ENCODE peak calls at places on chromosome 7, in ten cellular contexts. One of them, this sample, is unnamed.
A peak's percentile ranks its signal among the peaks of the same experiment; 100 is the strongest.

GRCh38 chr7:29565186-29565540 is 1.5 kb downstream of the PRR15 start:
- DNase-seq in heart left ventricle: no peak
- DNase-seq in Caco-2: no peak
- DNase-seq in uterus: no peak
- DNase-seq in DND-41: no peak
- DNase-seq in neuronal stem cell: no peak
- DNase-seq in IMR-90: peak; percentile 1
- DNase-seq in heart right ventricle: no peak
- DNase-seq in tibial nerve: no peak
- DNase-seq in HAP-1: no peak
- DNase-seq in this sample: no peak

GRCh38 chr7:50622821-50623220 is 57.6 kb upstream of the DDC start:
- DNase-seq in IMR-90: no peak
- DNase-seq in DND-41: no peak
- DNase-seq in Caco-2: no peak
- DNase-seq in heart left ventricle: no peak
- DNase-seq in uterus: no peak
- DNase-seq in tibial nerve: no peak
- DNase-seq in heart right ventricle: no peak
- DNase-seq in neuronal stem cell: no peak
- DNase-seq in HAP-1: no peak
- DNase-seq in this sample: no peak

GRCh38 chr7:143283344-143283743 is 1.4 kb upstream of the TMEM139 start:
- DNase-seq in heart left ventricle: no peak
- DNase-seq in HAP-1: peak; percentile 18
- DNase-seq in tibial nerve: no peak
- DNase-seq in DND-41: no peak
- DNase-seq in heart right ventricle: no peak
- DNase-seq in IMR-90: no peak
- DNase-seq in Caco-2: no peak
- DNase-seq in uterus: no peak
- DNase-seq in neuronal stem cell: no peak
- DNase-seq in this sample: no peak

GRCh38 chr7:97118306-97118917 is 914 bp downstream of the SDHAF3 start:
- DNase-seq in uterus: no peak
- DNase-seq in heart right ventricle: no peak
- DNase-seq in neuronal stem cell: no peak
- DNase-seq in Caco-2: no peak
- DNase-seq in IMR-90: no peak
- DNase-seq in DND-41: no peak
- DNase-seq in HAP-1: no peak
- DNase-seq in heart left ventricle: no peak
- DNase-seq in tibial nerve: no peak
- DNase-seq in this sample: no peak

GRCh38 chr7:20350518-20350951 is 19.8 kb downstream of the ITGB8 start:
- DNase-seq in heart right ventricle: no peak
- DNase-seq in neuronal stem cell: no peak
- DNase-seq in heart left ventricle: no peak
- DNase-seq in Caco-2: no peak
- DNase-seq in IMR-90: no peak
- DNase-seq in uterus: peak; percentile 30
- DNase-seq in HAP-1: peak; percentile 14
- DNase-seq in DND-41: no peak
- DNase-seq in tibial nerve: peak; percentile 30
- DNase-seq in this sample: no peak

GRCh38 chr7:50283206-50283605 is 21.3 kb upstream of the IKZF1 start:
- DNase-seq in neuronal stem cell: no peak
- DNase-seq in heart left ventricle: no peak
- DNase-seq in uterus: no peak
- DNase-seq in HAP-1: no peak
- DNase-seq in Caco-2: no peak
- DNase-seq in tibial nerve: no peak
- DNase-seq in heart right ventricle: no peak
- DNase-seq in IMR-90: no peak
- DNase-seq in DND-41: no peak
- DNase-seq in this sample: no peak

GRCh38 chr7:102978280-102978679 is 65.5 kb downstream of the LRRC17 start:
- DNase-seq in neuronal stem cell: no peak
- DNase-seq in IMR-90: peak; percentile 82
- DNase-seq in heart right ventricle: no peak
- DNase-seq in tibial nerve: no peak
- DNase-seq in uterus: peak; percentile 36
- DNase-seq in Caco-2: no peak
- DNase-seq in heart left ventricle: peak; percentile 68
- DNase-seq in HAP-1: no peak
- DNase-seq in DND-41: no peak
- DNase-seq in this sample: no peak

GRCh38 chr7:80922254-80923049 is 3.6 kb upstream of the SEMA3C start:
- DNase-seq in IMR-90: no peak
- DNase-seq in heart left ventricle: no peak
- DNase-seq in neuronal stem cell: no peak
- DNase-seq in DND-41: no peak
- DNase-seq in heart right ventricle: no peak
- DNase-seq in HAP-1: no peak
- DNase-seq in Caco-2: peak; percentile 49
- DNase-seq in tibial nerve: no peak
- DNase-seq in uterus: no peak
- DNase-seq in this sample: no peak

GRCh38 chr7:22480523-22481075 is 19.4 kb downstream of the STEAP1B start:
- DNase-seq in DND-41: no peak
- DNase-seq in neuronal stem cell: no peak
- DNase-seq in heart left ventricle: no peak
- DNase-seq in tibial nerve: no peak
- DNase-seq in HAP-1: no peak
- DNase-seq in heart right ventricle: no peak
- DNase-seq in uterus: no peak
- DNase-seq in IMR-90: no peak
- DNase-seq in Caco-2: no peak
- DNase-seq in this sample: no peak

GRCh38 chr7:66190504-66190857 is 14.7 kb upstream of the TPST1 start:
- DNase-seq in HAP-1: no peak
- DNase-seq in uterus: no peak
- DNase-seq in Caco-2: no peak
- DNase-seq in heart left ventricle: no peak
- DNase-seq in IMR-90: no peak
- DNase-seq in tibial nerve: no peak
- DNase-seq in DND-41: no peak
- DNase-seq in heart right ventricle: no peak
- DNase-seq in neuronal stem cell: no peak
- DNase-seq in this sample: no peak

GRCh38 chr7:100969066-100969615 is at the start of gene MUC12:
- DNase-seq in heart right ventricle: no peak
- DNase-seq in HAP-1: no peak
- DNase-seq in Caco-2: no peak
- DNase-seq in neuronal stem cell: no peak
- DNase-seq in heart left ventricle: no peak
- DNase-seq in DND-41: no peak
- DNase-seq in IMR-90: no peak
- DNase-seq in uterus: no peak
- DNase-seq in tibial nerve: no peak
- DNase-seq in this sample: no peak
- H3K27me3 ChIP-seq in heart right ventricle: peaks cover 64% of the 10 kb centered on the region
- H3K27me3 ChIP-seq in HAP-1: peaks cover 35% of the 10 kb centered on the region
- H3K27me3 ChIP-seq in Caco-2: no peaks in the 10 kb centered on the region
- H3K27me3 ChIP-seq in neuronal stem cell: peaks cover 15% of the 10 kb centered on the region
- H3K27me3 ChIP-seq in heart left ventricle: peaks cover 34% of the 10 kb centered on the region
- H3K27me3 ChIP-seq in DND-41: peaks cover 9% of the 10 kb centered on the region
- H3K27me3 ChIP-seq in IMR-90: peaks cover 56% of the 10 kb centered on the region
- H3K27me3 ChIP-seq in uterus: peaks cover 16% of the 10 kb centered on the region
- H3K27me3 ChIP-seq in tibial nerve: peaks cover 55% of the 10 kb centered on the region
- H3K27me3 ChIP-seq in this sample: peaks cover 33% of the 10 kb centered on the region

DNA sequence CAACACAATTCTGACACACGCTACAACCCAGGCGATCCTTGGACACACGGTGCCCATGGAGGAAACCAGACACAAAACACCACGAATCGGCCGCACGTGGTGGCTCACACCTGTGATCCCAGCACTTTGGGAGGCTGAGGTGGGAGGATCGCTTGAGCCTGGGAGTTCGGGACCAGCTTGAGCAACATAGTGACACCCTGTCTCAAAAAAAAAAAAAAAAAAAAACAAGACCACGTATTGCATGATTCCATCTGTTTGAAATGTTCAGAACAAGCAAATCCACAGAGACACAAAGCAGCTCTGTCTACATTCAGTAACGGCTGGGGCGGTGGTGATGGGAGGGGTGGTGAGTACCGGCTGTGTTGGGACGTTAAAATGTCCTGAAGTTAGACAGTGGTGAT is 25.2 kb downstream of the ADAP1 start:
- DNase-seq in uterus: no peak
- DNase-seq in Caco-2: no peak
- DNase-seq in neuronal stem cell: no peak
- DNase-seq in HAP-1: no peak
- DNase-seq in tibial nerve: no peak
- DNase-seq in heart right ventricle: no peak
- DNase-seq in heart left ventricle: no peak
- DNase-seq in IMR-90: no peak
- DNase-seq in DND-41: no peak
- DNase-seq in this sample: peak; percentile 1
- H3K27me3 ChIP-seq in uterus: no peaks in the 10 kb centered on the region
- H3K27me3 ChIP-seq in Caco-2: no peaks in the 10 kb centered on the region
- H3K27me3 ChIP-seq in neuronal stem cell: no peaks in the 10 kb centered on the region
- H3K27me3 ChIP-seq in HAP-1: no peaks in the 10 kb centered on the region
- H3K27me3 ChIP-seq in tibial nerve: no peaks in the 10 kb centered on the region
- H3K27me3 ChIP-seq in heart right ventricle: no peaks in the 10 kb centered on the region
- H3K27me3 ChIP-seq in heart left ventricle: no peaks in the 10 kb centered on the region
- H3K27me3 ChIP-seq in IMR-90: no peaks in the 10 kb centered on the region
- H3K27me3 ChIP-seq in DND-41: no peaks in the 10 kb centered on the region
- H3K27me3 ChIP-seq in this sample: no peaks in the 10 kb centered on the region

GRCh38 chr7:25103766-25104165 is 21.3 kb downstream of the CYCS start:
- DNase-seq in Caco-2: no peak
- DNase-seq in HAP-1: no peak
- DNase-seq in heart left ventricle: no peak
- DNase-seq in heart right ventricle: no peak
- DNase-seq in tibial nerve: no peak
- DNase-seq in uterus: no peak
- DNase-seq in IMR-90: no peak
- DNase-seq in DND-41: no peak
- DNase-seq in neuronal stem cell: no peak
- DNase-seq in this sample: no peak
- H3K27me3 ChIP-seq in Caco-2: no peaks in the 10 kb centered on the region
- H3K27me3 ChIP-seq in HAP-1: no peaks in the 10 kb centered on the region
- H3K27me3 ChIP-seq in heart left ventricle: no peaks in the 10 kb centered on the region
- H3K27me3 ChIP-seq in heart right ventricle: no peaks in the 10 kb centered on the region
- H3K27me3 ChIP-seq in tibial nerve: no peaks in the 10 kb centered on the region
- H3K27me3 ChIP-seq in uterus: no peaks in the 10 kb centered on the region
- H3K27me3 ChIP-seq in IMR-90: no peaks in the 10 kb centered on the region
- H3K27me3 ChIP-seq in DND-41: no peaks in the 10 kb centered on the region
- H3K27me3 ChIP-seq in neuronal stem cell: no peaks in the 10 kb centered on the region
- H3K27me3 ChIP-seq in this sample: no peaks in the 10 kb centered on the region

GRCh38 chr7:1360521-1360971 is 98.7 kb downstream of the MICALL2 start:
- DNase-seq in tibial nerve: no peak
- DNase-seq in IMR-90: no peak
- DNase-seq in neuronal stem cell: no peak
- DNase-seq in uterus: no peak
- DNase-seq in heart left ventricle: peak; percentile 43
- DNase-seq in HAP-1: no peak
- DNase-seq in DND-41: no peak
- DNase-seq in Caco-2: no peak
- DNase-seq in heart right ventricle: no peak
- DNase-seq in this sample: no peak

GRCh38 chr7:1359681-1360485 is 99.4 kb downstream of the MICALL2 start:
- DNase-seq in neuronal stem cell: no peak
- DNase-seq in uterus: no peak
- DNase-seq in IMR-90: no peak
- DNase-seq in heart right ventricle: no peak
- DNase-seq in DND-41: no peak
- DNase-seq in Caco-2: no peak
- DNase-seq in heart left ventricle: peak; percentile 54
- DNase-seq in tibial nerve: no peak
- DNase-seq in HAP-1: no peak
- DNase-seq in this sample: no peak

GRCh38 chr7:1362301-1362700 is 97.0 kb downstream of the MICALL2 start:
- DNase-seq in IMR-90: no peak
- DNase-seq in neuronal stem cell: no peak
- DNase-seq in heart right ventricle: no peak
- DNase-seq in uterus: no peak
- DNase-seq in DND-41: no peak
- DNase-seq in Caco-2: no peak
- DNase-seq in tibial nerve: no peak
- DNase-seq in HAP-1: no peak
- DNase-seq in heart left ventricle: peak; percentile 47
- DNase-seq in this sample: no peak

GRCh38 chr7:1361016-1361755 is 98.1 kb downstream of the MICALL2 start:
- DNase-seq in heart left ventricle: peak; percentile 39
- DNase-seq in DND-41: no peak
- DNase-seq in heart right ventricle: no peak
- DNase-seq in tibial nerve: no peak
- DNase-seq in HAP-1: no peak
- DNase-seq in Caco-2: no peak
- DNase-seq in neuronal stem cell: no peak
- DNase-seq in uterus: no peak
- DNase-seq in IMR-90: no peak
- DNase-seq in this sample: no peak

GRCh38 chr7:1361756-1362125 is 97.5 kb downstream of the MICALL2 start:
- DNase-seq in heart left ventricle: peak; percentile 58
- DNase-seq in HAP-1: no peak
- DNase-seq in heart right ventricle: no peak
- DNase-seq in tibial nerve: no peak
- DNase-seq in neuronal stem cell: no peak
- DNase-seq in DND-41: no peak
- DNase-seq in uterus: no peak
- DNase-seq in IMR-90: no peak
- DNase-seq in Caco-2: no peak
- DNase-seq in this sample: no peak
- H3K27me3 ChIP-seq in heart left ventricle: peaks cover 3% of the 10 kb centered on the region
- H3K27me3 ChIP-seq in HAP-1: no peaks in the 10 kb centered on the region
- H3K27me3 ChIP-seq in heart right ventricle: peaks cover 17% of the 10 kb centered on the region
- H3K27me3 ChIP-seq in tibial nerve: peaks cover 38% of the 10 kb centered on the region
- H3K27me3 ChIP-seq in neuronal stem cell: no peaks in the 10 kb centered on the region
- H3K27me3 ChIP-seq in DND-41: no peaks in the 10 kb centered on the region
- H3K27me3 ChIP-seq in uterus: no peaks in the 10 kb centered on the region
- H3K27me3 ChIP-seq in IMR-90: peaks cover 30% of the 10 kb centered on the region
- H3K27me3 ChIP-seq in Caco-2: no peaks in the 10 kb centered on the region
- H3K27me3 ChIP-seq in this sample: no peaks in the 10 kb centered on the region

GRCh38 chr7:155371884-155372781 is 74.5 kb downstream of the INSIG1 start:
- DNase-seq in heart right ventricle: no peak
- DNase-seq in DND-41: no peak
- DNase-seq in tibial nerve: no peak
- DNase-seq in IMR-90: no peak
- DNase-seq in Caco-2: no peak
- DNase-seq in HAP-1: no peak
- DNase-seq in neuronal stem cell: no peak
- DNase-seq in uterus: no peak
- DNase-seq in heart left ventricle: no peak
- DNase-seq in this sample: no peak
- H3K27me3 ChIP-seq in heart right ventricle: peaks cover 88% of the 10 kb centered on the region
- H3K27me3 ChIP-seq in DND-41: peaks cover 5% of the 10 kb centered on the region
- H3K27me3 ChIP-seq in tibial nerve: peaks cover 84% of the 10 kb centered on the region
- H3K27me3 ChIP-seq in IMR-90: peaks cover 65% of the 10 kb centered on the region
- H3K27me3 ChIP-seq in Caco-2: peaks cover 2% of the 10 kb centered on the region
- H3K27me3 ChIP-seq in HAP-1: peaks cover 41% of the 10 kb centered on the region
- H3K27me3 ChIP-seq in neuronal stem cell: peaks cover 52% of the 10 kb centered on the region
- H3K27me3 ChIP-seq in uterus: peaks cover 28% of the 10 kb centered on the region
- H3K27me3 ChIP-seq in heart left ventricle: peaks cover 73% of the 10 kb centered on the region
- H3K27me3 ChIP-seq in this sample: no peaks in the 10 kb centered on the region

DNA sequence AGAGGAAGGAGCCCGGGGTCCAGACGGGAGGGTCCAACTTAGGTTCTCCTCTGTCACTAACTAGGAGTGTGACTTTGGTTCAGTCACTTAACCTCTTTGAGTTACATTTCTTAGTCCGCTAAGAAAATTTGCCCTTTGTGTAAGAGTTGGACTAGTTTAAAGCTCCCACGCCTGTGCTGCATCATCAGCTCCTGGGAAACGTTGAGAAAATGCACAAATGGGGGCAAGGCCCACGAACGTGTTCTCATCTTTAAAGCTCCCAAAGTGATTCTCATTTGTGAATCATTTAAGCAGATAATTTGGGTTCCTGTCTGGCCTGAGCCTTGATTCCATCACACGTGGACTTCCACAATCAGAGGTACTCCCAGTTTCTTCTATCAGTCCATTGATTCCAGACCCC is 6.3 kb downstream of the ZNF467 start:
- DNase-seq in HAP-1: no peak
- DNase-seq in Caco-2: no peak
- DNase-seq in DND-41: no peak
- DNase-seq in IMR-90: no peak
- DNase-seq in heart right ventricle: no peak
- DNase-seq in uterus: no peak
- DNase-seq in heart left ventricle: no peak
- DNase-seq in neuronal stem cell: no peak
- DNase-seq in tibial nerve: no peak
- DNase-seq in this sample: no peak
- H3K27me3 ChIP-seq in HAP-1: no peaks in the 10 kb centered on the region
- H3K27me3 ChIP-seq in Caco-2: no peaks in the 10 kb centered on the region
- H3K27me3 ChIP-seq in DND-41: no peaks in the 10 kb centered on the region
- H3K27me3 ChIP-seq in IMR-90: peaks cover 12% of the 10 kb centered on the region
- H3K27me3 ChIP-seq in heart right ventricle: peaks cover 43% of the 10 kb centered on the region
- H3K27me3 ChIP-seq in uterus: no peaks in the 10 kb centered on the region
- H3K27me3 ChIP-seq in heart left ventricle: peaks cover 31% of the 10 kb centered on the region
- H3K27me3 ChIP-seq in neuronal stem cell: peaks cover 31% of the 10 kb centered on the region
- H3K27me3 ChIP-seq in tibial nerve: peaks cover 22% of the 10 kb centered on the region
- H3K27me3 ChIP-seq in this sample: no peaks in the 10 kb centered on the region

This sample was measured in naive thymus-derived CD4-positive, alpha-beta T cell.